ENCODE peak calls at places on chromosomes 6 and 20, in nine cellular contexts. G is naive thymus-derived CD8-positive, alpha-beta T cell; K is Karpas-422; V is B cell; H is astrocyte of the cerebellum; C is activated naive CD4-positive, alpha-beta T cell treated with Interleukin-2 at 50 U/mL for 16 hours; E is OCI-LY7; J is Right ventricle myocardium inferior; I is esophagus squamous epithelium. Z is an unnamed sample.

GRCh38 chr6:149014631-149015171 is 267.9 kb downstream of the UST start:
- DNase-seq in G (no peak), K (no peak), V (no peak), H (no peak), C (no peak), E (no peak), J (no peak), I (no peak), Z (no peak)

GRCh38 chr6:44730771-44731391 is 343.4 kb downstream of the CDC5L start:
- DNase-seq in G (no peak), K (no peak), V (no peak), H (peak), C (no peak), E (no peak), J (no peak), I (no peak), Z (no peak)

GRCh38 chr20:57977588-57977987 is 250.9 kb downstream of the ANKRD60 start:
- DNase-seq in G (no peak), K (no peak), V (no peak), H (no peak), C (no peak), E (no peak), J (no peak), I (no peak), Z (no peak)

GRCh38 chr6:33824461-33825154 is 20.8 kb upstream of the MLN start:
- DNase-seq in G (no peak), K (no peak), V (no peak), H (no peak), C (no peak), E (no peak), J (no peak), I (no peak), Z (no peak)

GRCh38 chr6:46743425-46744158 is 3.1 kb upstream of the ANKRD66 start:
- DNase-seq in G (no peak), K (no peak), V (no peak), H (no peak), C (no peak), E (no peak), J (no peak), I (no peak), Z (no peak)

GRCh38 chr6:167530960-167531359 is 206.1 kb downstream of the TTLL2 start:
- DNase-seq in G (no peak), K (no peak), V (no peak), H (no peak), C (no peak), E (no peak), J (no peak), I (no peak), Z (no peak)

GRCh38 chr6:40425192-40425919 is 161.8 kb downstream of the LRFN2 start:
- DNase-seq in G (no peak), K (no peak), V (no peak), H (no peak), C (no peak), E (no peak), J (peak), I (no peak), Z (no peak)

GRCh38 chr6:7523922-7524321 is 17.5 kb upstream of the DSP start:
- DNase-seq in G (no peak), K (no peak), V (no peak), H (no peak), C (no peak), E (no peak), J (no peak), I (no peak), Z (no peak)

GRCh38 chr6:8082954-8083858 is 19.0 kb upstream of the BLOC1S5 start:
- DNase-seq in G (no peak), K (no peak), V (no peak), H (peak), C (no peak), E (no peak), J (no peak), I (no peak), Z (no peak)

GRCh38 chr6:125855783-125856182 is 65.0 kb downstream of the NCOA7 start:
- DNase-seq in G (no peak), K (no peak), V (no peak), H (no peak), C (no peak), E (no peak), J (no peak), I (no peak), Z (no peak)

GRCh38 chr20:42688576-42688975 is 501.1 kb downstream of the PTPRT start:
- DNase-seq in G (no peak), K (peak), V (no peak), H (no peak), C (no peak), E (no peak), J (no peak), I (no peak), Z (no peak)

GRCh38 chr6:20943036-20943627 is 408.9 kb downstream of the CDKAL1 start:
- DNase-seq in G (no peak), K (no peak), V (no peak), H (no peak), C (no peak), E (no peak), J (no peak), I (no peak), Z (no peak)

GRCh38 chr20:62742550-62742949 is 33.9 kb downstream of the NTSR1 start:
- DNase-seq in G (no peak), K (no peak), V (no peak), H (no peak), C (no peak), E (no peak), J (no peak), I (no peak), Z (no peak)

GRCh38 chr6:9611016-9611415 is 803.9 kb downstream of the TFAP2A start:
- DNase-seq in G (no peak), K (no peak), V (no peak), H (no peak), C (no peak), E (no peak), J (no peak), I (no peak), Z (no peak)

GRCh38 chr6:141783595-141783994 is 349.1 kb upstream of the GJE1 start:
- DNase-seq in G (no peak), K (no peak), V (no peak), H (no peak), C (no peak), E (no peak), J (no peak), I (no peak), Z (no peak)